ENCODE peak calls at places on chromosome 9, in nine cellular contexts. One of them, this sample, is unnamed.

GRCh38 chr9:114034663-114035062 is 43.4 kb downstream of the AMBP start:
- DNase-seq in transverse colon: no peak
- DNase-seq in HCT116: no peak
- DNase-seq in sigmoid colon: peak; percentile 33
- DNase-seq in stomach: no peak
- DNase-seq in prostate gland: no peak
- DNase-seq in SK-N-SH: no peak
- DNase-seq in vagina: peak; percentile 55
- DNase-seq in suprapubic skin: no peak
- DNase-seq in this sample: peak; percentile 7

GRCh38 chr9:125969462-125969861 is 222.3 kb downstream of the PBX3 start:
- DNase-seq in SK-N-SH: no peak
- DNase-seq in transverse colon: no peak
- DNase-seq in sigmoid colon: no peak
- DNase-seq in vagina: no peak
- DNase-seq in HCT116: no peak
- DNase-seq in prostate gland: no peak
- DNase-seq in suprapubic skin: no peak
- DNase-seq in stomach: no peak
- DNase-seq in this sample: no peak

GRCh38 chr9:16290169-16290568 is 580.3 kb downstream of the BNC2 start:
- DNase-seq in transverse colon: no peak
- DNase-seq in vagina: no peak
- DNase-seq in suprapubic skin: no peak
- DNase-seq in SK-N-SH: no peak
- DNase-seq in prostate gland: no peak
- DNase-seq in HCT116: no peak
- DNase-seq in sigmoid colon: no peak
- DNase-seq in stomach: no peak
- DNase-seq in this sample: no peak

GRCh38 chr9:18746631-18747030 is 272.7 kb downstream of the ADAMTSL1 start:
- DNase-seq in vagina: no peak
- DNase-seq in prostate gland: no peak
- DNase-seq in suprapubic skin: no peak
- DNase-seq in sigmoid colon: no peak
- DNase-seq in transverse colon: no peak
- DNase-seq in HCT116: no peak
- DNase-seq in SK-N-SH: no peak
- DNase-seq in stomach: no peak
- DNase-seq in this sample: no peak

GRCh38 chr9:94867842-94868312 is 141.4 kb downstream of the AOPEP start:
- DNase-seq in transverse colon: no peak
- DNase-seq in prostate gland: no peak
- DNase-seq in sigmoid colon: no peak
- DNase-seq in suprapubic skin: no peak
- DNase-seq in stomach: no peak
- DNase-seq in SK-N-SH: no peak
- DNase-seq in vagina: no peak
- DNase-seq in HCT116: no peak
- DNase-seq in this sample: no peak

GRCh38 chr9:75455444-75455921 is 367.2 kb downstream of the OSTF1 start:
- DNase-seq in transverse colon: no peak
- DNase-seq in suprapubic skin: no peak
- DNase-seq in vagina: no peak
- DNase-seq in prostate gland: no peak
- DNase-seq in stomach: no peak
- DNase-seq in SK-N-SH: no peak
- DNase-seq in sigmoid colon: no peak
- DNase-seq in HCT116: no peak
- DNase-seq in this sample: no peak

GRCh38 chr9:99368341-99369326 is 146.6 kb downstream of the SEC61B start:
- DNase-seq in prostate gland: no peak
- DNase-seq in transverse colon: peak; percentile 10
- DNase-seq in suprapubic skin: no peak
- DNase-seq in HCT116: no peak
- DNase-seq in stomach: no peak
- DNase-seq in SK-N-SH: no peak
- DNase-seq in sigmoid colon: peak; percentile 77
- DNase-seq in vagina: no peak
- DNase-seq in this sample: no peak

GRCh38 chr9:8880031-8880430 is 1080.5 kb upstream of the DMAC1 start:
- DNase-seq in sigmoid colon: no peak
- DNase-seq in suprapubic skin: no peak
- DNase-seq in prostate gland: no peak
- DNase-seq in transverse colon: no peak
- DNase-seq in HCT116: no peak
- DNase-seq in vagina: no peak
- DNase-seq in stomach: no peak
- DNase-seq in SK-N-SH: no peak
- DNase-seq in this sample: no peak

GRCh38 chr9:23824241-23825142 is 1.5 kb downstream of the ELAVL2 start:
- DNase-seq in transverse colon: peak; percentile 20
- DNase-seq in vagina: no peak
- DNase-seq in stomach: no peak
- DNase-seq in sigmoid colon: no peak
- DNase-seq in HCT116: no peak
- DNase-seq in SK-N-SH: peak; percentile 52
- DNase-seq in suprapubic skin: no peak
- DNase-seq in prostate gland: no peak
- DNase-seq in this sample: no peak

GRCh38 chr9:14433293-14433818 is 119.4 kb upstream of the NFIB start:
- DNase-seq in SK-N-SH: peak; percentile 42
- DNase-seq in vagina: no peak
- DNase-seq in suprapubic skin: no peak
- DNase-seq in prostate gland: no peak
- DNase-seq in sigmoid colon: no peak
- DNase-seq in transverse colon: no peak
- DNase-seq in stomach: no peak
- DNase-seq in HCT116: no peak
- DNase-seq in this sample: no peak

GRCh38 chr9:36426348-36426747 is 26.3 kb upstream of the RNF38 start:
- DNase-seq in transverse colon: no peak
- DNase-seq in sigmoid colon: no peak
- DNase-seq in HCT116: no peak
- DNase-seq in prostate gland: no peak
- DNase-seq in vagina: no peak
- DNase-seq in suprapubic skin: no peak
- DNase-seq in SK-N-SH: no peak
- DNase-seq in stomach: no peak
- DNase-seq in this sample: no peak

GRCh38 chr9:35696520-35697215 is 6.9 kb upstream of the TPM2 start:
- DNase-seq in prostate gland: peak; percentile 39
- DNase-seq in stomach: peak; percentile 83
- DNase-seq in sigmoid colon: peak; percentile 78
- DNase-seq in vagina: no peak
- DNase-seq in suprapubic skin: no peak
- DNase-seq in HCT116: peak; percentile 37
- DNase-seq in SK-N-SH: peak; percentile 85
- DNase-seq in transverse colon: peak; percentile 77
- DNase-seq in this sample: peak; percentile 54

GRCh38 chr9:75071530-75072122 is 16.3 kb downstream of the NMRK1 start:
- DNase-seq in SK-N-SH: no peak
- DNase-seq in sigmoid colon: no peak
- DNase-seq in vagina: no peak
- DNase-seq in suprapubic skin: no peak
- DNase-seq in HCT116: peak; percentile 44
- DNase-seq in transverse colon: peak; percentile 91
- DNase-seq in prostate gland: no peak
- DNase-seq in stomach: peak; percentile 70
- DNase-seq in this sample: no peak

GRCh38 chr9:77460938-77461337 is 187.2 kb downstream of the GNA14 start:
- DNase-seq in transverse colon: no peak
- DNase-seq in SK-N-SH: no peak
- DNase-seq in stomach: no peak
- DNase-seq in vagina: no peak
- DNase-seq in suprapubic skin: no peak
- DNase-seq in prostate gland: no peak
- DNase-seq in HCT116: no peak
- DNase-seq in sigmoid colon: no peak
- DNase-seq in this sample: no peak

GRCh38 chr9:74666625-74667316 is 169.6 kb downstream of the RORB start:
- DNase-seq in transverse colon: no peak
- DNase-seq in HCT116: no peak
- DNase-seq in SK-N-SH: no peak
- DNase-seq in sigmoid colon: no peak
- DNase-seq in suprapubic skin: no peak
- DNase-seq in vagina: no peak
- DNase-seq in stomach: no peak
- DNase-seq in prostate gland: no peak
- DNase-seq in this sample: no peak

GRCh38 chr9:33439731-33440130 is 7.7 kb downstream of the AQP3 start:
- DNase-seq in suprapubic skin: no peak
- DNase-seq in transverse colon: no peak
- DNase-seq in prostate gland: no peak
- DNase-seq in vagina: no peak
- DNase-seq in HCT116: no peak
- DNase-seq in sigmoid colon: no peak
- DNase-seq in SK-N-SH: no peak
- DNase-seq in stomach: no peak
- DNase-seq in this sample: no peak

GRCh38 chr9:33186457-33187168 is 19.5 kb upstream of the B4GALT1 start:
- DNase-seq in sigmoid colon: peak; percentile 77
- DNase-seq in HCT116: no peak
- DNase-seq in SK-N-SH: no peak
- DNase-seq in prostate gland: no peak
- DNase-seq in suprapubic skin: no peak
- DNase-seq in stomach: peak; percentile 68
- DNase-seq in transverse colon: peak; percentile 38
- DNase-seq in vagina: no peak
- DNase-seq in this sample: no peak

GRCh38 chr9:88179080-88179521 is 40.8 kb upstream of the SPATA31C2 start:
- DNase-seq in prostate gland: no peak
- DNase-seq in sigmoid colon: no peak
- DNase-seq in vagina: no peak
- DNase-seq in HCT116: no peak
- DNase-seq in suprapubic skin: no peak
- DNase-seq in stomach: no peak
- DNase-seq in transverse colon: peak; percentile 47
- DNase-seq in SK-N-SH: no peak
- DNase-seq in this sample: no peak

GRCh38 chr9:134961331-134962064 is 43.8 kb upstream of the FCN1 start:
- DNase-seq in transverse colon: no peak
- DNase-seq in stomach: no peak
- DNase-seq in HCT116: no peak
- DNase-seq in suprapubic skin: peak; percentile 66
- DNase-seq in SK-N-SH: no peak
- DNase-seq in vagina: no peak
- DNase-seq in sigmoid colon: peak; percentile 45
- DNase-seq in prostate gland: no peak
- DNase-seq in this sample: no peak

GRCh38 chr9:34072868-34073590 is 24.3 kb upstream of the UBAP2 start:
- DNase-seq in suprapubic skin: no peak
- DNase-seq in stomach: peak; percentile 47
- DNase-seq in sigmoid colon: peak; percentile 69
- DNase-seq in SK-N-SH: no peak
- DNase-seq in vagina: no peak
- DNase-seq in prostate gland: peak; percentile 82
- DNase-seq in HCT116: no peak
- DNase-seq in transverse colon: peak; percentile 55
- DNase-seq in this sample: no peak

GRCh38 chr9:93452710-93453046 is 703 bp downstream of the FAM120AOS start:
- DNase-seq in sigmoid colon: no peak
- DNase-seq in SK-N-SH: peak; percentile 28
- DNase-seq in transverse colon: peak; percentile 33
- DNase-seq in stomach: peak; percentile 40
- DNase-seq in HCT116: no peak
- DNase-seq in vagina: no peak
- DNase-seq in prostate gland: peak; percentile 26
- DNase-seq in suprapubic skin: no peak
- DNase-seq in this sample: no peak

DNA sequence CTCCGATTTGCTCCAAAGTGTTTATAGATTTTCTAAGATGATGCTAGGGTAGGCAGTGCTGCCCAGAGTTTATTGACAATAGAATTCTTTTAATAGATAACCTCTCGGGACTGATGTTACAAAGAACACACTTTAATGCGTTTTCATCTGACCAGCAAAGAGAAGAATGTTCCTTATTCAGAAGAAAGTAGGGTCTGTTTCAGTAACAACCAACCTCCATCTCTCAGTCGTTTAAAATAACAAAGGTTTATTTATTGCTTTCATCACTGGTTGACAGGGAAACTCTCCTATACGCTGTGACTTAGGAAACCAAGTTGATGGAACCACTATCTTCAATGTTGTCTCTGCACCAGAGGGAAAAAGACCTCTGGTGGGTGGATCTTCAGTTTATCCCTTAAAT is 55.1 kb upstream of the PAPPA start:
- DNase-seq in HCT116: no peak
- DNase-seq in vagina: no peak
- DNase-seq in stomach: no peak
- DNase-seq in transverse colon: no peak
- DNase-seq in prostate gland: no peak
- DNase-seq in SK-N-SH: no peak
- DNase-seq in suprapubic skin: no peak
- DNase-seq in sigmoid colon: no peak
- DNase-seq in this sample: no peak
- H3K4me1 ChIP-seq in HCT116: no peaks in the 10 kb centered on the region
- H3K4me1 ChIP-seq in vagina: no peaks in the 10 kb centered on the region
- H3K4me1 ChIP-seq in stomach: no peaks in the 10 kb centered on the region
- H3K4me1 ChIP-seq in transverse colon: no peaks in the 10 kb centered on the region
- H3K4me1 ChIP-seq in prostate gland: no peaks in the 10 kb centered on the region
- H3K4me1 ChIP-seq in SK-N-SH: no peaks in the 10 kb centered on the region
- H3K4me1 ChIP-seq in suprapubic skin: no peaks in the 10 kb centered on the region
- H3K4me1 ChIP-seq in sigmoid colon: no peaks in the 10 kb centered on the region
- H3K4me1 ChIP-seq in this sample: no peaks in the 10 kb centered on the region

GRCh38 chr9:104412238-104412637 is 91.8 kb upstream of the OR13F1 start:
- DNase-seq in suprapubic skin: no peak
- DNase-seq in HCT116: peak; percentile 1
- DNase-seq in stomach: no peak
- DNase-seq in transverse colon: no peak
- DNase-seq in vagina: no peak
- DNase-seq in SK-N-SH: no peak
- DNase-seq in prostate gland: no peak
- DNase-seq in sigmoid colon: no peak
- DNase-seq in this sample: no peak
- H3K9me3 ChIP-seq in suprapubic skin: peaks cover 10% of the 10 kb centered on the region
- H3K9me3 ChIP-seq in HCT116: no peaks in the 10 kb centered on the region
- H3K9me3 ChIP-seq in stomach: no peaks in the 10 kb centered on the region
- H3K9me3 ChIP-seq in transverse colon: peaks cover 5% of the 10 kb centered on the region
- H3K9me3 ChIP-seq in vagina: no peaks in the 10 kb centered on the region
- H3K9me3 ChIP-seq in SK-N-SH: peaks cover 19% of the 10 kb centered on the region
- H3K9me3 ChIP-seq in prostate gland: no peaks in the 10 kb centered on the region
- H3K9me3 ChIP-seq in sigmoid colon: no peaks in the 10 kb centered on the region
- H3K9me3 ChIP-seq in this sample: no peaks in the 10 kb centered on the region

GRCh38 chr9:137550241-137550621 is at the start of gene PNPLA7:
- DNase-seq in sigmoid colon: peak; percentile 95
- DNase-seq in SK-N-SH: peak; percentile 86
- DNase-seq in HCT116: peak; percentile 49
- DNase-seq in suprapubic skin: peak; percentile 96
- DNase-seq in transverse colon: peak; percentile 92
- DNase-seq in prostate gland: peak; percentile 94
- DNase-seq in stomach: peak; percentile 93
- DNase-seq in vagina: no peak
- DNase-seq in this sample: peak; percentile 90
- TF ChIP-seq POLR2AphosphoS5 in sigmoid colon: peak; percentile 18
- TF ChIP-seq POLR2AphosphoS5 in SK-N-SH: no peak
- TF ChIP-seq POLR2AphosphoS5 in HCT116: peak; percentile 38
- TF ChIP-seq POLR2AphosphoS5 in suprapubic skin: no peak
- TF ChIP-seq POLR2AphosphoS5 in transverse colon: peak; percentile 82
- TF ChIP-seq POLR2AphosphoS5 in prostate gland: peak; percentile 95
- TF ChIP-seq POLR2AphosphoS5 in stomach: peak; percentile 73
- TF ChIP-seq POLR2AphosphoS5 in vagina: peak; percentile 63
- TF ChIP-seq POLR2AphosphoS5 in this sample: peak; percentile 16

GRCh38 chr9:26892251-26893029 is at the start of gene CAAP1:
- DNase-seq in SK-N-SH: peak; percentile 95
- DNase-seq in HCT116: peak; percentile 84
- DNase-seq in stomach: peak; percentile 94
- DNase-seq in transverse colon: peak; percentile 96
- DNase-seq in sigmoid colon: peak; percentile 96
- DNase-seq in prostate gland: peak; percentile 91
- DNase-seq in suprapubic skin: peak; percentile 96
- DNase-seq in vagina: no peak
- DNase-seq in this sample: peak; percentile 87
- H3K4me1 ChIP-seq in SK-N-SH: peaks cover 4% of the 10 kb centered on the region
- H3K4me1 ChIP-seq in HCT116: peaks cover 14% of the 10 kb centered on the region
- H3K4me1 ChIP-seq in stomach: peaks cover 45% of the 10 kb centered on the region
- H3K4me1 ChIP-seq in transverse colon: peaks cover 17% of the 10 kb centered on the region
- H3K4me1 ChIP-seq in sigmoid colon: peaks cover 21% of the 10 kb centered on the region
- H3K4me1 ChIP-seq in prostate gland: peaks cover 3% of the 10 kb centered on the region
- H3K4me1 ChIP-seq in suprapubic skin: peaks cover 24% of the 10 kb centered on the region
- H3K4me1 ChIP-seq in vagina: peaks cover 19% of the 10 kb centered on the region
- H3K4me1 ChIP-seq in this sample: no peaks in the 10 kb centered on the region